ENCODE peak calls at places on chromosome 18, in six cellular contexts. E is HTR-8/SVneo; U is GM23248; F is sigmoid colon; L is astrocyte of the spinal cord; H is stimulated activated CD8-positive, alpha-beta memory T cell treated with anti-CD3 and anti-CD28 coated beads, Interleukin-7, amount 100 ng/mL, for 1 hour. O is an unnamed sample.

GRCh38 chr18:35582899-35583558 is 1.5 kb downstream of the GALNT1 start:
- DNase-seq in U (peak), L (peak), E (no peak), F (no peak), H (no peak), O (no peak)

GRCh38 chr18:62612721-62613120 is 89.9 kb downstream of the ZCCHC2 start:
- DNase-seq in H (no peak), E (no peak), U (no peak), F (no peak), L (no peak), O (no peak)

GRCh38 chr18:77146249-77147080 is 13.9 kb upstream of the MBP start:
- DNase-seq in L (no peak), U (no peak), E (no peak), H (no peak), F (no peak), O (no peak)

GRCh38 chr18:8990276-8991031 is 112.0 kb upstream of the NDUFV2 start:
- DNase-seq in H (no peak), U (peak), L (peak), E (no peak), F (peak), O (peak)

GRCh38 chr18:64017870-64018269 is 48.0 kb downstream of the SERPINB8 start:
- DNase-seq in L (peak), U (peak), H (no peak), F (no peak), E (no peak), O (peak)

GRCh38 chr18:36811955-36812354 is 16.8 kb downstream of the TPGS2 start:
- DNase-seq in L (no peak), E (no peak), U (peak), H (no peak), F (no peak), O (peak)

GRCh38 chr18:25089470-25089869 is 262.5 kb downstream of the ZNF521 start:
- DNase-seq in F (no peak), E (no peak), L (no peak), H (no peak), U (no peak), O (no peak)

GRCh38 chr18:79935925-79936324 is 15.5 kb downstream of the SLC66A2 start:
- DNase-seq in L (no peak), F (peak), H (no peak), U (no peak), E (no peak), O (no peak)

GRCh38 chr18:24198461-24198860 is 59.6 kb downstream of the CABYR start:
- DNase-seq in L (no peak), E (no peak), F (no peak), U (no peak), H (no peak), O (no peak)

GRCh38 chr18:79643049-79643765 is 36.4 kb upstream of the CTDP1 start:
- DNase-seq in L (no peak), E (no peak), F (peak), U (no peak), H (no peak), O (no peak)

GRCh38 chr18:69808399-69808798 is 139.3 kb downstream of the CD226 start:
- DNase-seq in L (no peak), F (no peak), H (no peak), E (no peak), U (no peak), O (no peak)

GRCh38 chr18:69161383-69162028 is 239.2 kb upstream of the DOK6 start:
- DNase-seq in L (peak), H (no peak), U (peak), F (no peak), E (no peak), O (peak)

GRCh38 chr18:45359275-45360009 is 255.8 kb upstream of the SLC14A2 start:
- DNase-seq in U (no peak), H (no peak), E (no peak), L (no peak), F (no peak), O (no peak)

O was measured in GM03348.